ENCODE peak calls at places on chromosomes 7 and 10, in eight cellular contexts. One of them, this sample, is unnamed.
A peak's percentile ranks its signal among the peaks of the same experiment; 100 is the strongest.

GRCh38 chr7:95398155-95398940 is 2.2 kb upstream of the PON3 start:
- DNase-seq in thoracic aorta: no peak
- DNase-seq in A549: no peak
- DNase-seq in upper lobe of right lung: no peak
- DNase-seq in fibroblast of lung: no peak
- DNase-seq in cardiac muscle cell: no peak
- DNase-seq in CD8-positive, alpha-beta T cell: no peak
- DNase-seq in neural crest cell: no peak
- DNase-seq in this sample: no peak

GRCh38 chr7:133352430-133352829 is 99.6 kb downstream of the EXOC4 start:
- DNase-seq in thoracic aorta: no peak
- DNase-seq in A549: no peak
- DNase-seq in upper lobe of right lung: no peak
- DNase-seq in fibroblast of lung: no peak
- DNase-seq in cardiac muscle cell: no peak
- DNase-seq in CD8-positive, alpha-beta T cell: no peak
- DNase-seq in neural crest cell: no peak
- DNase-seq in this sample: no peak

GRCh38 chr7:159078911-159079270 is 65.8 kb downstream of the VIPR2 start:
- DNase-seq in thoracic aorta: no peak
- DNase-seq in A549: no peak
- DNase-seq in upper lobe of right lung: no peak
- DNase-seq in fibroblast of lung: no peak
- DNase-seq in cardiac muscle cell: no peak
- DNase-seq in CD8-positive, alpha-beta T cell: peak; percentile 27
- DNase-seq in neural crest cell: no peak
- DNase-seq in this sample: no peak

GRCh38 chr7:121301441-121302213 is 27.2 kb upstream of the WNT16 start:
- DNase-seq in thoracic aorta: no peak
- DNase-seq in A549: no peak
- DNase-seq in upper lobe of right lung: no peak
- DNase-seq in fibroblast of lung: peak; percentile 20
- DNase-seq in cardiac muscle cell: no peak
- DNase-seq in CD8-positive, alpha-beta T cell: no peak
- DNase-seq in neural crest cell: no peak
- DNase-seq in this sample: no peak

GRCh38 chr7:150994141-150994837 is 3.5 kb downstream of the NOS3 start:
- DNase-seq in thoracic aorta: no peak
- DNase-seq in A549: no peak
- DNase-seq in upper lobe of right lung: no peak
- DNase-seq in fibroblast of lung: no peak
- DNase-seq in cardiac muscle cell: peak; percentile 65
- DNase-seq in CD8-positive, alpha-beta T cell: no peak
- DNase-seq in neural crest cell: no peak
- DNase-seq in this sample: no peak

GRCh38 chr7:155356323-155357105 is 58.8 kb downstream of the INSIG1 start:
- DNase-seq in thoracic aorta: no peak
- DNase-seq in A549: peak; percentile 29
- DNase-seq in upper lobe of right lung: peak; percentile 10
- DNase-seq in fibroblast of lung: no peak
- DNase-seq in cardiac muscle cell: no peak
- DNase-seq in CD8-positive, alpha-beta T cell: no peak
- DNase-seq in neural crest cell: peak; percentile 55
- DNase-seq in this sample: no peak

GRCh38 chr7:66047426-66047825 is 28.2 kb upstream of the ASL start:
- DNase-seq in thoracic aorta: no peak
- DNase-seq in A549: peak; percentile 77
- DNase-seq in upper lobe of right lung: no peak
- DNase-seq in fibroblast of lung: peak; percentile 97
- DNase-seq in cardiac muscle cell: peak; percentile 92
- DNase-seq in CD8-positive, alpha-beta T cell: no peak
- DNase-seq in neural crest cell: no peak
- DNase-seq in this sample: no peak

GRCh38 chr7:51346136-51346535 is 29.5 kb upstream of the COBL start:
- DNase-seq in thoracic aorta: no peak
- DNase-seq in A549: no peak
- DNase-seq in upper lobe of right lung: no peak
- DNase-seq in fibroblast of lung: no peak
- DNase-seq in cardiac muscle cell: no peak
- DNase-seq in CD8-positive, alpha-beta T cell: no peak
- DNase-seq in neural crest cell: no peak
- DNase-seq in this sample: no peak

GRCh38 chr7:129299889-129300288 is 75.1 kb downstream of the AHCYL2 start:
- DNase-seq in thoracic aorta: no peak
- DNase-seq in A549: no peak
- DNase-seq in upper lobe of right lung: no peak
- DNase-seq in fibroblast of lung: no peak
- DNase-seq in cardiac muscle cell: no peak
- DNase-seq in CD8-positive, alpha-beta T cell: no peak
- DNase-seq in neural crest cell: no peak
- DNase-seq in this sample: no peak

GRCh38 chr7:129295015-129295423 is 70.2 kb downstream of the AHCYL2 start:
- DNase-seq in thoracic aorta: no peak
- DNase-seq in A549: no peak
- DNase-seq in upper lobe of right lung: no peak
- DNase-seq in fibroblast of lung: peak; percentile 45
- DNase-seq in cardiac muscle cell: peak; percentile 75
- DNase-seq in CD8-positive, alpha-beta T cell: no peak
- DNase-seq in neural crest cell: no peak
- DNase-seq in this sample: no peak

GRCh38 chr7:129292861-129293260 is 68.0 kb downstream of the AHCYL2 start:
- DNase-seq in thoracic aorta: no peak
- DNase-seq in A549: no peak
- DNase-seq in upper lobe of right lung: no peak
- DNase-seq in fibroblast of lung: no peak
- DNase-seq in cardiac muscle cell: no peak
- DNase-seq in CD8-positive, alpha-beta T cell: no peak
- DNase-seq in neural crest cell: no peak
- DNase-seq in this sample: no peak

GRCh38 chr7:129298268-129298893 is 73.6 kb downstream of the AHCYL2 start:
- DNase-seq in thoracic aorta: no peak
- DNase-seq in A549: peak; percentile 49
- DNase-seq in upper lobe of right lung: no peak
- DNase-seq in fibroblast of lung: peak; percentile 23
- DNase-seq in cardiac muscle cell: peak; percentile 52
- DNase-seq in CD8-positive, alpha-beta T cell: peak; percentile 57
- DNase-seq in neural crest cell: peak; percentile 29
- DNase-seq in this sample: peak; percentile 45
- TF ChIP-seq CTCF in thoracic aorta: peak; percentile 49
- TF ChIP-seq CTCF in A549: peak; percentile 91
- TF ChIP-seq CTCF in upper lobe of right lung: peak; percentile 75
- TF ChIP-seq CTCF in fibroblast of lung: peak; percentile 66
- TF ChIP-seq CTCF in cardiac muscle cell: peak; percentile 65
- TF ChIP-seq CTCF in CD8-positive, alpha-beta T cell: peak; percentile 70
- TF ChIP-seq CTCF in neural crest cell: peak; percentile 82
- TF ChIP-seq CTCF in this sample: peak; percentile 67

DNA sequence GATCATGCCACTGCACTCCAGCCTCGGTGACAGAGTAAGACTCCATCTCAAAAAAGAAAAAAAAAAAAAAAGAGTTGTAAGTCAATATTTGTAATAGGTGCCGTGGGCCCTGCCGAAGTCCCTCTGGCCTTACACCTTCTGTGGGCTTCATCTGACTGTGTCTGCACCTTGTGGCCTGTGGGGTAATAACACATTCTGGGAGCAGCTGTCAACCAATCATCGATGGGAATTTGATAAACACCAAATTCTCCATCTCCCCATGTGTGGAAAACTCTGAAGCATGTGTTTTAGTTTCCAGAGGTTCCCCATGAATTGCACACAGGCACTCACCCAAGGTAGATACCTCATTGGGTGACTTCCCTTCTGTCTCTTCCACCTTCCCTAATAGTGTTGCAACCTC is 10.8 kb downstream of the ZNF394 start:
- DNase-seq in thoracic aorta: no peak
- DNase-seq in A549: no peak
- DNase-seq in upper lobe of right lung: no peak
- DNase-seq in fibroblast of lung: no peak
- DNase-seq in cardiac muscle cell: no peak
- DNase-seq in CD8-positive, alpha-beta T cell: no peak
- DNase-seq in neural crest cell: no peak
- DNase-seq in this sample: no peak
- TF ChIP-seq CTCF in thoracic aorta: no peak
- TF ChIP-seq CTCF in A549: no peak
- TF ChIP-seq CTCF in upper lobe of right lung: no peak
- TF ChIP-seq CTCF in fibroblast of lung: no peak
- TF ChIP-seq CTCF in cardiac muscle cell: no peak
- TF ChIP-seq CTCF in CD8-positive, alpha-beta T cell: no peak
- TF ChIP-seq CTCF in neural crest cell: peak; percentile 25
- TF ChIP-seq CTCF in this sample: no peak

GRCh38 chr10:91096263-91096662 is 124.2 kb upstream of the PCGF5 start:
- DNase-seq in thoracic aorta: no peak
- DNase-seq in A549: no peak
- DNase-seq in upper lobe of right lung: no peak
- DNase-seq in fibroblast of lung: no peak
- DNase-seq in cardiac muscle cell: no peak
- DNase-seq in CD8-positive, alpha-beta T cell: no peak
- DNase-seq in neural crest cell: no peak
- DNase-seq in this sample: no peak

GRCh38 chr10:91088300-91089140 is 131.9 kb upstream of the PCGF5 start:
- DNase-seq in thoracic aorta: no peak
- DNase-seq in A549: peak; percentile 19
- DNase-seq in upper lobe of right lung: no peak
- DNase-seq in fibroblast of lung: peak; percentile 6
- DNase-seq in cardiac muscle cell: peak; percentile 45
- DNase-seq in CD8-positive, alpha-beta T cell: no peak
- DNase-seq in neural crest cell: no peak
- DNase-seq in this sample: no peak

GRCh38 chr10:91091780-91092179 is 128.7 kb upstream of the PCGF5 start:
- DNase-seq in thoracic aorta: no peak
- DNase-seq in A549: no peak
- DNase-seq in upper lobe of right lung: no peak
- DNase-seq in fibroblast of lung: no peak
- DNase-seq in cardiac muscle cell: no peak
- DNase-seq in CD8-positive, alpha-beta T cell: no peak
- DNase-seq in neural crest cell: no peak
- DNase-seq in this sample: no peak

DNA sequence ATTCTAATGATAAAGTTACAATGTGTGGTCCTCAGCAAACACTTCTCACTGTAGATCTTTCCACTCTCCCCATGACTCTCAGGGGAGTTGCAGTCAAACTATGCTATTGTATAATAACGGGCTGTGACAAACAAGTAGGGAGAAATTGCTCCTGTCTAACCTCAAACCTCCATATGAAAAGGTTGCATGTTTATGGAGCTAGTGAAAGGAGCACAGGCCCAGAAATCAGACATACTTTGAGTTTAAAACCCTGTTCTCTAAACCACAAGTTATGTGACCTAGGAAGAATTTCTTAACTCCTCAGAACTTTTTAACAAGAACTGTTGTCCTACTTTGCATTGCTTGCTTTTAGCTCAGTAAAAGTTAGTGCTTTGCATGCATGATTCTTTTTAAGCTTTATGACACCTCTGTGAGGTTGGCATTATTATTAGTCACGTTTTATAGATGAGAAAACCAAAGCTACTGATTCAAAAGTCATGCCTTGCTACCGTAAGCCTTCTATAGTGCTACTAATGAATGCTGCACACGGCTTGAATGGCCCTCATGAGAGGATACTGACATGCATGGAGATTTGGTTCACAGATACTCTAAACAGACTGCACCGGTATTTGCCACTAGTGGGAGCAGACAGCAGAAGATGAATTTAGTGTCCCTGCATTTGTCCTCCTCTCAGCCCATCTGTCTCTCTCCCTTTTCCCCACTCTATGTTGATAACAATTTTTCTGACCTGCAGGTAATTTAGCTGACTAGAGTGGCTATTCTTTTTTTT is 129.5 kb upstream of the PCGF5 start:
- DNase-seq in thoracic aorta: no peak
- DNase-seq in A549: peak; percentile 11
- DNase-seq in upper lobe of right lung: no peak
- DNase-seq in fibroblast of lung: peak; percentile 32
- DNase-seq in cardiac muscle cell: peak; percentile 16
- DNase-seq in CD8-positive, alpha-beta T cell: no peak
- DNase-seq in neural crest cell: no peak
- DNase-seq in this sample: no peak
- TF ChIP-seq CTCF in thoracic aorta: no peak
- TF ChIP-seq CTCF in A549: no peak
- TF ChIP-seq CTCF in upper lobe of right lung: no peak
- TF ChIP-seq CTCF in fibroblast of lung: peak; percentile 11
- TF ChIP-seq CTCF in cardiac muscle cell: peak; percentile 19
- TF ChIP-seq CTCF in CD8-positive, alpha-beta T cell: no peak
- TF ChIP-seq CTCF in neural crest cell: peak; percentile 30
- TF ChIP-seq CTCF in this sample: no peak

DNA sequence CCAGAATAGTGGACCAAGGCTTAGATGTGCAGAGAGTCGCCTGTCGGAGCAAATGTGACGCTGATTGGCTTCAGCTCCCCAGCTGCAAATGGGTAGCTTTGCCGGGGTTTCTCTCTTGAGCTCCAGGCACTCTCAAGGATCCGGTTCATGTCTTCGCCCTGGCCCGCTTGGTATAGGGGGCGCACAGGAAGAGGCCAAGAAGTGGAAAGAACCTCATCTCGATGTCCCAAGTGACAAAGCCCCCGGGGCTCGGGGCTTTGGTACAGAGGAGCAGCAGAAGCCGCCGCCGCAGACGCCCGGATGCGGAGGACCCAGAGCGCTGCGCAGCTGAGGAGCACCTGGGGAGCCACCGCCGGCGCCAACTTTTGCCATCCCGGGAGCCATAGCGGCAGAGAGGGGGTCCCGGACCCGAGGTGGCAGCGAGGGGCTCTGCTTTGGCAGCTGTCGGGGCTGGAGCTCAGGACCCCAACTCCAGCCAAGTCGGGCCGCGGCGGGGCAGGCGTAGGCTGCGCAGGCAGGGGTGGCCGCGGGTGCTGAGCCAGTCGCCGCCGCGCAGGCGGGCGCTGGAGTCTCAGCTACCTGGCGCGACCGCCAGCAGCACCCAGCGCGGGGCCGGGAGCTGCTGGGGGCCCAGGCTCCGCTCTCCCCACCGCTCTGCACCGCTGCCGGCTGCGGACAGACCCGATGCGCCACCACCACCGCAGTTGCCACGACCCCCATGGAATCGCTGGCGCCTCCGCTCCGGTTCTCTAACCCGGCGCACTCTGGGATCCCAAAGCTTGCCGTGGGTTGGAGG is 466.5 kb downstream of the XPNPEP1 start:
- DNase-seq in thoracic aorta: no peak
- DNase-seq in A549: no peak
- DNase-seq in upper lobe of right lung: no peak
- DNase-seq in fibroblast of lung: no peak
- DNase-seq in cardiac muscle cell: peak; percentile 0
- DNase-seq in CD8-positive, alpha-beta T cell: no peak
- DNase-seq in neural crest cell: peak; percentile 26
- DNase-seq in this sample: peak; percentile 49
- TF ChIP-seq CTCF in thoracic aorta: no peak
- TF ChIP-seq CTCF in A549: no peak
- TF ChIP-seq CTCF in upper lobe of right lung: no peak
- TF ChIP-seq CTCF in fibroblast of lung: no peak
- TF ChIP-seq CTCF in cardiac muscle cell: no peak
- TF ChIP-seq CTCF in CD8-positive, alpha-beta T cell: no peak
- TF ChIP-seq CTCF in neural crest cell: no peak
- TF ChIP-seq CTCF in this sample: no peak

DNA sequence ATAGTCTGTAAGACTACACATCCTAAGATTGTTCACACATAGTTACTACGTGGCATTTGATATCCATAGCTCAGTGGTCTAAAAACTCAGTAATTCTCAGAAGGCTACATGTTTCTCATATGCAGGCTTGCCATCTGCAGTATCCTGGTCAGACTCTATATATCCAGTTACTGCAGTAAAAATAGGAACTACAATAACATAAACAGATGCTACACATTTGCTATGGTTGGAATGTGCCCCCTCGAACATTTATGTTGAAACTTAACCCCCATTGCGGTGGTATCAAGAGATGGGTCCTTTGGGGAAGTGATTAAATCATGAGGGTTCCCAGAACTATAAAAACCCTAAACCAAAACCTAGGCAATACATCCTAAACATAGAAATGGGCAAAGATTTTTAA is 1377.8 kb upstream of the LRRTM3 start:
- DNase-seq in thoracic aorta: no peak
- DNase-seq in A549: no peak
- DNase-seq in upper lobe of right lung: no peak
- DNase-seq in fibroblast of lung: no peak
- DNase-seq in cardiac muscle cell: no peak
- DNase-seq in CD8-positive, alpha-beta T cell: no peak
- DNase-seq in neural crest cell: no peak
- DNase-seq in this sample: no peak
- TF ChIP-seq CTCF in thoracic aorta: no peak
- TF ChIP-seq CTCF in A549: no peak
- TF ChIP-seq CTCF in upper lobe of right lung: no peak
- TF ChIP-seq CTCF in fibroblast of lung: no peak
- TF ChIP-seq CTCF in cardiac muscle cell: no peak
- TF ChIP-seq CTCF in CD8-positive, alpha-beta T cell: no peak
- TF ChIP-seq CTCF in neural crest cell: no peak
- TF ChIP-seq CTCF in this sample: no peak